ENCODE peak calls at places on chromosome 12, in five cellular contexts. C is WTC11, B is nephron progenitor cell, N is transverse colon, S is endodermal cell. Y is an unnamed sample.

GRCh38 chr12:28127455-28127854 is 62.8 kb upstream of the CCDC91 start:
- DNase-seq in C (no peak), B (no peak), N (no peak), S (no peak), Y (no peak)

GRCh38 chr12:132429932-132430643 is 59.9 kb upstream of the FBRSL1 start:
- DNase-seq in C (peak), B (peak), N (peak), S (peak), Y (no peak)

GRCh38 chr12:22477166-22477893 is 67.0 kb downstream of the C2CD5 start:
- DNase-seq in C (no peak), B (no peak), N (no peak), S (no peak), Y (no peak)

GRCh38 chr12:42104087-42104486 is 40.6 kb downstream of the GXYLT1 start:
- DNase-seq in C (no peak), B (no peak), N (no peak), S (no peak), Y (no peak)

GRCh38 chr12:118714051-118714460 is 267.3 kb upstream of the SRRM4 start:
- DNase-seq in C (peak), B (peak), N (peak), S (peak), Y (peak)

GRCh38 chr12:113065126-113066007 is 8.8 kb downstream of the DTX1 start:
- DNase-seq in C (peak), B (peak), N (no peak), S (peak), Y (peak)

GRCh38 chr12:54022960-54023884 is 5.0 kb upstream of the HOXC6 start:
- DNase-seq in C (no peak), B (no peak), N (no peak), S (no peak), Y (no peak)

GRCh38 chr12:2797721-2798418 is 3.1 kb downstream of the FKBP4 start:
- DNase-seq in C (no peak), B (no peak), N (no peak), S (no peak), Y (no peak)

GRCh38 chr12:55874465-55874864 is 31.7 kb upstream of the MMP19 start:
- DNase-seq in C (no peak), B (no peak), N (no peak), S (no peak), Y (no peak)

GRCh38 chr12:131704509-131704908 is 6.4 kb upstream of the SFSWAP start:
- DNase-seq in C (no peak), B (no peak), N (no peak), S (no peak), Y (no peak)

GRCh38 chr12:67355428-67356385 is 86.5 kb downstream of the CAND1 start:
- DNase-seq in C (no peak), B (peak), N (no peak), S (peak), Y (peak)

GRCh38 chr12:6228535-6229223 is 28.5 kb downstream of the CD9 start:
- DNase-seq in C (no peak), B (no peak), N (peak), S (no peak), Y (no peak)

GRCh38 chr12:10214131-10214876 is 1.6 kb downstream of the GABARAPL1 start:
- DNase-seq in C (no peak), B (no peak), N (no peak), S (no peak), Y (no peak)

GRCh38 chr12:76085159-76085868 is 829 bp upstream of the NAP1L1 start:
- DNase-seq in C (no peak), B (no peak), N (no peak), S (no peak), Y (no peak)

GRCh38 chr12:46661161-46661845 is 164.5 kb downstream of the SLC38A4 start:
- DNase-seq in C (no peak), B (no peak), N (no peak), S (peak), Y (no peak)

GRCh38 chr12:66920205-66920604 is 241.3 kb upstream of the GRIP1 start:
- DNase-seq in C (no peak), B (no peak), N (no peak), S (no peak), Y (no peak)

GRCh38 chr12:80129895-80130535 is 30.7 kb downstream of the OTOGL start:
- DNase-seq in C (no peak), B (no peak), N (no peak), S (no peak), Y (no peak)

GRCh38 chr12:2299207-2299606 is 246.4 kb downstream of the CACNA1C start:
- DNase-seq in C (no peak), B (no peak), N (no peak), S (peak), Y (no peak)

GRCh38 chr12:51424662-51425539 is at the start of gene SLC4A8:
- DNase-seq in C (peak), B (peak), N (peak), S (peak), Y (peak)

GRCh38 chr12:3553681-3554546 is 62.9 kb downstream of the PRMT8 start:
- DNase-seq in C (peak), B (no peak), N (no peak), S (peak), Y (no peak)

GRCh38 chr12:124720019-124720686 is 143.5 kb downstream of the SCARB1 start:
- DNase-seq in C (no peak), B (no peak), N (no peak), S (no peak), Y (no peak)

GRCh38 chr12:114443607-114444421 is 37.9 kb upstream of the TBX5 start:
- DNase-seq in C (no peak), B (no peak), N (no peak), S (peak), Y (no peak)

GRCh38 chr12:122060069-122060468 is 18.5 kb upstream of the MLXIP start:
- DNase-seq in C (no peak), B (no peak), N (no peak), S (no peak), Y (no peak)

GRCh38 chr12:5428332-5429221 is 3.3 kb upstream of the NTF3 start:
- DNase-seq in C (peak), B (no peak), N (no peak), S (peak), Y (no peak)

GRCh38 chr12:32139064-32139421 is 32.4 kb downstream of the BICD1 start:
- DNase-seq in C (no peak), B (no peak), N (peak), S (peak), Y (no peak)

GRCh38 chr12:21169878-21170472 is 39.0 kb downstream of the SLCO1B1 start:
- DNase-seq in C (peak), B (peak), N (peak), S (peak), Y (peak)

GRCh38 chr12:51020448-51021182 is 5.6 kb downstream of the SLC11A2 start:
- DNase-seq in C (no peak), B (no peak), N (no peak), S (no peak), Y (no peak)

GRCh38 chr12:1859643-1860042 is 39.3 kb downstream of the LRTM2 start:
- DNase-seq in C (no peak), B (no peak), N (no peak), S (no peak), Y (no peak)

GRCh38 chr12:131209082-131210070 is 255.7 kb downstream of the ADGRD1 start:
- DNase-seq in C (no peak), B (no peak), N (no peak), S (peak), Y (no peak)

GRCh38 chr12:77725611-77726010 is 105.1 kb upstream of the NAV3 start:
- DNase-seq in C (no peak), B (no peak), N (no peak), S (no peak), Y (no peak)

GRCh38 chr12:107992870-107993451 is 136.1 kb upstream of the WSCD2 start:
- DNase-seq in C (peak), B (peak), N (no peak), S (peak), Y (peak)

DNA sequence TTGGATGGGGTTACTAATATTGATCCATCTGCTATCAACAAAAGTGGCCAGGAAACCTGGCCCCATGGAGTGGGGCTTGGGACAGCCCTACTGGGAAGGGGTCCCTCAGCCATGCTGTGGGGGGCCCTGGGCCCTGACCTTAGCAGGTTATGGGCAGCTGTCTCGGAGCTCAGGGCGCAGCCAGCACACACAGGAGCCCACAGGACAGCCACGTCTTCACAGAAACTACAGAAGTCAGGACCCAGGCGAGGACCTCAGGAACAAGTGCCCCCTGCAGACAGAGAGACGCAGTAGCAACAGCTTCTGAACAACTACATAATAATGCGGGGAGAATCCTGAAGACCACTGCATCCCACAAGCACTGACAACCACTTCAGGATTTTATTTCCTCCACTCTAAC is 11.9 kb upstream of the FKBP11 start:
- DNase-seq in C (peak), B (no peak), N (no peak), S (peak), Y (no peak)
- TF ChIP-seq CTCF in C (no peak), B (no peak), N (no peak), S (peak), Y (peak)

DNA sequence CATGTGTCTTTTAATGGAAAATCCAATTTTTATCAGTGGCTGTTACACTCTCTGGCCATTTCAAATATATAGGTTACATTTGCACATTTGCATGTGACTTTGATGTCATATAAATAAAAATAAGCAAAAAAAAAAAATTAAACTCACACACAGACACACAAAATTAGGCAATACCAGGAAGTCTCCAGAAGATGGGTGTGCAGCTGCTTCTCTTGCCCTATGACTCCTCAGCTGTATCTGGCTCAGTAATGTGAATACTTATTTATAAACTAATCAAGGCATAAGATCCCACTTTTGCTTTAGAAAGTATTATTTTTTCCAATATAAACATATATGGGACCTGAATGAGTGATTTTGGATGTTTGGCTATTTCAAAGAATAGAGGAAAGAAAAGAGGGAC is 461.1 kb downstream of the LRIG3 start:
- DNase-seq in C (no peak), B (no peak), N (no peak), S (no peak), Y (no peak)
- TF ChIP-seq CTCF in C (no peak), B (no peak), N (no peak), S (no peak), Y (no peak)

DNA sequence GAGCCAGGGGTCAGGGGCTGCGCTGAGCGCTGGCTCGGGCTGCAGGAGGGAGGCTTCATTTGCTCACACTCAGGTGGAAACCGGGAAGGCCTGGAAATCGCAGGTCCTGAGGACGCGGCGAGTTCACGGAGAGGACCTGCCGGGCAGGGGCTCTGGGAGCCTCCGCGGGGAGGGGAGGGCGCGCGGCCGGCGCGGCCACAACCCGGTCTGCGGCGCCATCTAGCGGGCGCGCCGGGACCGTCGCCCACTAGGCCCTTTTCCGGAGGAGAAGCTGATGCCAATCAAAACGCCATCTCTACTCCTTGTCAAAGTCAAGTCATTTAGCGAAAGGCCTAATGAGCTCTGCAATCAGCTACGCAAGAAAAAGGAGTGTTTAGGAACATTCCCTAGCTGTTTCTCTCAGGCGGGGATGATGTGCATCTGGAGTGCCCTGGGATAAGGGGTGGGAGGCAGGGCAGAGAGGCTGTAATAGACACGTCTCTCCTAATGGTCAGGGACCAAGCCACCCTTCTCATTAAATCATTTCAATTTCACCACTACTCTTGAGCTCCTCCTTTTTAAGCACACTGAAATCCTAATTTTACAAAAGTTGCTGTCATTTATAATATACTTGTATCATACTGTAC is 885.8 kb upstream of the TMEM132C start:
- DNase-seq in C (peak), B (peak), N (peak), S (peak), Y (peak)
- TF ChIP-seq CTCF in C (peak), B (peak), N (peak), S (peak), Y (peak)

GRCh38 chr12:93829073-93829472 is 151.9 kb downstream of the CRADD start:
- DNase-seq in C (no peak), B (no peak), N (no peak), S (no peak), Y (no peak)
- TF ChIP-seq CTCF in C (no peak), B (no peak), N (no peak), S (no peak), Y (no peak)

GRCh38 chr12:123533672-123534643 is at the start of gene RILPL1:
- DNase-seq in C (peak), B (peak), N (peak), S (peak), Y (peak)
- TF ChIP-seq CTCF in C (peak), B (no peak), N (peak), S (peak), Y (peak)

Y was measured in neural crest cell.